ENCODE peak calls at places on chromosome 20, in four cellular contexts. W is bronchial epithelial cell, A is SJSA1, L is GM06990. C is an unnamed sample. For H3K36me3, the result is how much of the 10 kb centered on the place peaks cover.

GRCh38 chr20:47188540-47188939 is 168.0 kb downstream of the ZMYND8 start:
- DNase-seq in A (no peak), W (no peak), L (no peak), C (no peak)

GRCh38 chr20:54585222-54585621 is 109.8 kb downstream of the DOK5 start:
- DNase-seq in W (no peak), L (no peak), A (no peak), C (no peak)

GRCh38 chr20:44582321-44583025 is at the start of gene PKIG:
- DNase-seq in W (peak), A (peak), L (no peak), C (no peak)

GRCh38 chr20:22449115-22449973 is 135.0 kb downstream of the FOXA2 start:
- DNase-seq in A (peak), W (no peak), L (no peak), C (no peak)

GRCh38 chr20:1562622-1563021 is 5.1 kb upstream of the SIRPD start:
- DNase-seq in W (no peak), L (no peak), A (no peak), C (peak)

GRCh38 chr20:19713851-19714716 is 44.0 kb upstream of the RIN2 start:
- DNase-seq in L (no peak), A (no peak), W (no peak), C (no peak)

GRCh38 chr20:13822459-13822858 is 37.6 kb downstream of the NDUFAF5 start:
- DNase-seq in W (peak), L (no peak), A (no peak), C (no peak)

GRCh38 chr20:49914310-49915117 is 815 bp downstream of the SPATA2 start:
- DNase-seq in L (no peak), A (peak), W (peak), C (peak)

GRCh38 chr20:19181552-19181951 is 30.9 kb upstream of the SLC24A3 start:
- DNase-seq in W (peak), L (peak), A (no peak), C (peak)

GRCh38 chr20:2799688-2800589 is 488 bp downstream of the CPXM1 start:
- DNase-seq in W (no peak), L (no peak), A (no peak), C (no peak)

GRCh38 chr20:38156280-38156679 is 8.8 kb downstream of the TGM2 start:
- DNase-seq in W (no peak), L (no peak), A (no peak), C (no peak)

GRCh38 chr20:16272961-16273360 is 300.3 kb downstream of the KIF16B start:
- DNase-seq in W (no peak), A (no peak), L (no peak), C (no peak)

GRCh38 chr20:32830437-32830836 is 10.7 kb downstream of the MAPRE1 start:
- DNase-seq in L (no peak), W (no peak), A (no peak), C (no peak)

GRCh38 chr20:47438464-47439381 is 63.0 kb upstream of the NCOA3 start:
- DNase-seq in A (no peak), L (peak), W (peak), C (peak)

GRCh38 chr20:54475334-54476287 is at the start of gene DOK5:
- DNase-seq in W (no peak), L (no peak), A (no peak), C (no peak)

GRCh38 chr20:8530022-8530421 is 398.0 kb downstream of the PLCB1 start:
- DNase-seq in A (peak), L (no peak), W (no peak), C (no peak)

GRCh38 chr20:51354769-51355319 is 187.7 kb downstream of the NFATC2 start:
- DNase-seq in A (peak), W (no peak), L (no peak), C (peak)

GRCh38 chr20:40683221-40683893 is 5.7 kb downstream of the MAFB start:
- DNase-seq in W (peak), L (no peak), A (no peak), C (no peak)

GRCh38 chr20:4780245-4780644 is 58.5 kb downstream of the PRND start:
- DNase-seq in A (no peak), L (no peak), W (no peak), C (no peak)

GRCh38 chr20:22667198-22667597 is 82.8 kb upstream of the FOXA2 start:
- DNase-seq in W (no peak), L (no peak), A (no peak), C (no peak)

GRCh38 chr20:9185511-9185910 is 116.6 kb downstream of the PLCB4 start:
- DNase-seq in A (peak), W (peak), L (no peak), C (peak)

GRCh38 chr20:31476648-31477220 is 1.6 kb downstream of the REM1 start:
- DNase-seq in A (no peak), L (no peak), W (no peak), C (no peak)

GRCh38 chr20:2470051-2470431 is 548 bp downstream of the SNRPB start:
- DNase-seq in A (peak), W (peak), L (no peak), C (peak)

GRCh38 chr20:59620860-59621485 is 16.6 kb downstream of the PHACTR3 start:
- DNase-seq in A (no peak), L (no peak), W (no peak), C (no peak)

GRCh38 chr20:50580016-50580747 is 70.0 kb downstream of the PTPN1 start:
- DNase-seq in A (peak), W (peak), L (no peak), C (peak)

GRCh38 chr20:11654766-11655165 is 262.9 kb upstream of the BTBD3 start:
- DNase-seq in W (no peak), A (no peak), L (no peak), C (no peak)

GRCh38 chr20:38504368-38505090 is 31.9 kb downstream of the RALGAPB start:
- DNase-seq in W (no peak), A (no peak), L (no peak), C (no peak)

GRCh38 chr20:5480824-5481600 is 164.3 kb upstream of the PROKR2 start:
- DNase-seq in W (no peak), L (no peak), A (no peak), C (peak)

GRCh38 chr20:12575352-12576095 is 433.2 kb upstream of the SPTLC3 start:
- DNase-seq in W (peak), A (no peak), L (no peak), C (no peak)

GRCh38 chr20:7926767-7927166 is 13.5 kb downstream of the HAO1 start:
- DNase-seq in L (no peak), W (peak), A (peak), C (peak)

GRCh38 chr20:32535953-32536823 is 48.9 kb downstream of the NOL4L start:
- DNase-seq in L (peak), A (no peak), W (no peak), C (peak)

GRCh38 chr20:9397928-9398327 is 116.5 kb upstream of the LAMP5 start:
- DNase-seq in L (peak), W (no peak), A (no peak), C (no peak)

GRCh38 chr20:51493346-51493791 is 49.1 kb downstream of the NFATC2 start:
- DNase-seq in W (no peak), A (no peak), L (no peak), C (no peak)

GRCh38 chr20:1357921-1358671 is 29.2 kb upstream of the SDCBP2 start:
- DNase-seq in L (no peak), A (no peak), W (no peak), C (peak)

GRCh38 chr20:45383131-45383530 is 5.0 kb upstream of the TP53TG5 start:
- DNase-seq in A (peak), L (no peak), W (peak), C (peak)

GRCh38 chr20:19850190-19850533 is 92.1 kb downstream of the RIN2 start:
- DNase-seq in A (no peak), L (no peak), W (no peak), C (no peak)

GRCh38 chr20:10647909-10648308 is 25.9 kb downstream of the JAG1 start:
- DNase-seq in L (no peak), W (no peak), A (no peak), C (no peak)

GRCh38 chr20:6007094-6007528 is 46.7 kb downstream of the LRRN4 start:
- DNase-seq in L (no peak), A (no peak), W (peak), C (peak)

DNA sequence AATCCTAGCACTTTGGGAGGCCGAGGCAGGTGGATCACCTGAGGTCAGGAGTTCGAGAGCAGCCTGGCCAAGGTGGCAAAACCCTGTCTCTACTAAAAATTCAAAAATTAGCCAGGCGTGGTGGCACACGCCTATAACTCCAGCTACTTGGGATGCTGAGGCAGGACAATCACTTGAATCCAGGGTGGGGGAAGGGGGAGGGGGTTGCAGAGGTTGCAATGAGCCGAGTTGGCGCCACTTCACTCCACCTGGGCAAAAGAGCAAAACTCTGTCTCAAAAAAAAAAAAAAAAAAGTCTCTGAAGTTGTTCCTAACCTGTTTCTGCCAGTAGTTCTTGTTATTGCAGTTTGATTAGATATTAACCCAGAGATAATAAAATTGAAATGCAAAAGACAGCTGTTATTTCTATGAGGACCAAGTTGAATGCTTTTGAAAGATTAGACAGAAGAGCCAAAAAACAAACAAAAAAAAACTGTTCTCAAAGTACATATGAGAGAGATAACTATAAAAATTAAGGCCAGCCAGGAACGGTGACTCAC is 22.6 kb downstream of the PIGU start:
- DNase-seq in L (no peak), W (no peak), A (no peak), C (no peak)
- H3K36me3 ChIP-seq in L (under half), W (under half), A (under half), C (under half)

DNA sequence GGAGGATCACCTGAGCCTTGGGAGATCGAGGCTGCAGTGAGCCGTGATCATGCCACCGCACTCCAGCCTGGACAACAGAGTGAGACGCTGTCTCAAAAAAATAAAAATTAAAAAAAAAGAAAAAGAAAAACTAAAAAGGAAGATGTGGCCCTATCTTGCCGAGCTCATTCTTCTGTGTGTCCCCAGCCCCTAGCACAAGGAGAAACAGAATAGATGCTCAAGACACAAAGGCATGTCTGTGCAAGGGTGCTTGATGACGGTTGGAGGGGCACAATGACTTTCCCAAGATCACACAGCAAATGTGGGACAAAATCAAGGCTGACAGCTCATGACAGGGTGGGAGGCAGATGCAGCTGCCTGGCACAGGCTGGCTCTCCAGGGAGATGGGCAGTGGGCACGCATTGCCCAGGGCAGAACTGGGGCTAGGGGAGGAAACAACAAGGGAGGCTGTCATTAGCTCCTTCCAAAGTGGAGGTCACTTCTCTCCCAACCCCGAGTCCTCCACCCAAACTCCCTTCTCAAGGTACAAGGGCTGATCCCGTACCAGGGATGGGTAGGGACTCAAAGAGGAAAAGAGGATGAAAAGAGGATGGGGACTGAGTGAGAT is 775 bp upstream of the NRSN2 start:
- DNase-seq in L (no peak), A (no peak), W (no peak), C (no peak)
- H3K4me3 ChIP-seq in L (peak), A (peak), W (no peak), C (peak)

GRCh38 chr20:17966432-17967312 is 1.9 kb downstream of the SNX5 start:
- DNase-seq in L (no peak), W (peak), A (peak), C (peak)
- H3K36me3 ChIP-seq in L (under half), W (under half), A (half or more), C (half or more)

GRCh38 chr20:56573989-56574388 is 40.9 kb downstream of the FAM209B start:
- DNase-seq in L (no peak), W (no peak), A (no peak), C (no peak)

GRCh38 chr20:56575157-56575556 is 42.1 kb downstream of the FAM209B start:
- DNase-seq in W (no peak), A (no peak), L (no peak), C (no peak)

GRCh38 chr20:56575961-56576360 is 42.9 kb downstream of the FAM209B start:
- DNase-seq in L (no peak), A (no peak), W (no peak), C (no peak)

GRCh38 chr20:56572178-56572577 is 39.1 kb downstream of the FAM209B start:
- DNase-seq in W (peak), L (no peak), A (no peak), C (no peak)

DNA sequence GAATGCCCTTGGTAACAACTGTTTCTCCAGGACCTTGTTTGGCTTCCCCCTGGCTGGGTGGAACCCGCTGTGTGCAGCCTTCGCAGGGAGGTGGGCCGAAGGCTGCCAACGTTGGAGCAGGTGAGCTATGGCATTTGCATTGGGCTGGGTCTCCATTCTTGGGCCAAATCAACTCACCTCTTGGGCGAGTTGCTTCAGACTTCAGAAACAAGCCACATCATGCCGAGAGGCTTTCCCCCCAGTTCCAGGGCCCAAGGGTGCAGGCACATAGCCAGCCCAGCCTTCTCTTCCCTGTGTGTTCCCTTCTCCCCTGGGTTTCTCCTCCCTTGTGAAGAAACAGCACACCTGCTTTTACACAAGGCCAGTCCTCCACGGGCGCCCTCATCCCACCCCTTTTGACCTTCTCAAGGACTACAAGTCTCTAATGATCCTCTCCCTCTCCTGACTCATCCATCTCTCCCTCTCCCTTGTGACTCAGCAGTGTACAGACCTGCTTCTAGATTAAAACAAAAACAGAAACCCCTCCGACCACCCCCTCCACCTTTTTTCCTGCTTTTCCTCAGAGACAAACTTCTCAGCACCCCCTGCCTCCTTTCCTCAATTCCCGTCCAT is 41.6 kb downstream of the FAM209B start:
- DNase-seq in W (peak), A (no peak), L (no peak), C (peak)
- H3K4me3 ChIP-seq in W (no peak), A (no peak), L (no peak), C (no peak)

DNA sequence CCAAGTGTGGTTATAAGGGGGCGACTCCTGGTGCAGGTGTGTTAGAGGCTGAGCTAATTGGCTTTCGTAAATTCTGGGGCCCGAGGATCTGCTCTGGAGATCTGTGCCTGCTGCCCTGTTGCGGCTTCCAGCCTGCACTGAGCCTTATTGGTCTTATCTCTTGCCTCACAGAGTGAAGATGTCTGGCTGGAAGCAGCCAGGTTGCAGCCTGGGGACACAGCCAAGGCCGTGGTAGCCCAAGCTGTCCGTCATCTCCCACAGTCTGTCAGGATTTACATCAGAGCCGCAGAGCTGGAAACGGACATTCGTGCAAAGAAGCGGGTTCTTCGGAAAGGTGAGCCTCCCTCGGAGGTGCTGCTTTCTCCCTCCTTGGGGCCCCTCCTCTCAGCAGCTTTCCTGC is 20.0 kb downstream of the PRPF6 start:
- DNase-seq in A (no peak), W (no peak), L (no peak), C (no peak)
- H3K36me3 ChIP-seq in A (half or more), W (under half), L (under half), C (half or more)

C was measured in PC-3.